ENCODE peak calls at places on chromosomes 6 and 20, in ten cellular contexts. One of them, this sample, is unnamed.

GRCh38 chr6:124741341-124741740 is 220.9 kb upstream of the RNF217 start:
- DNase-seq in mucosa of gallbladder: no peak
- DNase-seq in iris pigment epithelial cell: peak
- DNase-seq in pancreas: no peak
- DNase-seq in CD8-positive, alpha-beta T cell: no peak
- DNase-seq in naive thymus-derived CD4-positive, alpha-beta T cell: no peak
- DNase-seq in GM04503: no peak
- DNase-seq in activated T-cell treated with anti-CD3 and anti-CD28 coated beads for 1 hour: no peak
- DNase-seq in central memory CD4-positive, alpha-beta T cell: no peak
- DNase-seq in cardiac muscle cell: no peak
- DNase-seq in this sample: no peak

GRCh38 chr6:12350644-12351173 is 60.5 kb downstream of the EDN1 start:
- DNase-seq in activated T-cell treated with anti-CD3 and anti-CD28 coated beads for 1 hour: no peak
- DNase-seq in naive thymus-derived CD4-positive, alpha-beta T cell: no peak
- DNase-seq in central memory CD4-positive, alpha-beta T cell: no peak
- DNase-seq in GM04503: no peak
- DNase-seq in cardiac muscle cell: no peak
- DNase-seq in iris pigment epithelial cell: no peak
- DNase-seq in CD8-positive, alpha-beta T cell: no peak
- DNase-seq in mucosa of gallbladder: peak
- DNase-seq in pancreas: no peak
- DNase-seq in this sample: no peak

GRCh38 chr6:145865175-145865574 is 50.6 kb upstream of the FBXO30 start:
- DNase-seq in CD8-positive, alpha-beta T cell: no peak
- DNase-seq in mucosa of gallbladder: no peak
- DNase-seq in pancreas: no peak
- DNase-seq in naive thymus-derived CD4-positive, alpha-beta T cell: no peak
- DNase-seq in iris pigment epithelial cell: no peak
- DNase-seq in GM04503: no peak
- DNase-seq in central memory CD4-positive, alpha-beta T cell: no peak
- DNase-seq in cardiac muscle cell: no peak
- DNase-seq in activated T-cell treated with anti-CD3 and anti-CD28 coated beads for 1 hour: no peak
- DNase-seq in this sample: no peak

GRCh38 chr20:58740356-58741308 is 48.0 kb downstream of the NPEPL1 start:
- DNase-seq in GM04503: no peak
- DNase-seq in mucosa of gallbladder: no peak
- DNase-seq in central memory CD4-positive, alpha-beta T cell: no peak
- DNase-seq in pancreas: no peak
- DNase-seq in cardiac muscle cell: no peak
- DNase-seq in naive thymus-derived CD4-positive, alpha-beta T cell: no peak
- DNase-seq in iris pigment epithelial cell: no peak
- DNase-seq in CD8-positive, alpha-beta T cell: no peak
- DNase-seq in activated T-cell treated with anti-CD3 and anti-CD28 coated beads for 1 hour: no peak
- DNase-seq in this sample: no peak

GRCh38 chr20:58077282-58077681 is 151.2 kb downstream of the ANKRD60 start:
- DNase-seq in activated T-cell treated with anti-CD3 and anti-CD28 coated beads for 1 hour: no peak
- DNase-seq in naive thymus-derived CD4-positive, alpha-beta T cell: no peak
- DNase-seq in mucosa of gallbladder: no peak
- DNase-seq in cardiac muscle cell: no peak
- DNase-seq in pancreas: no peak
- DNase-seq in central memory CD4-positive, alpha-beta T cell: no peak
- DNase-seq in CD8-positive, alpha-beta T cell: no peak
- DNase-seq in GM04503: no peak
- DNase-seq in iris pigment epithelial cell: no peak
- DNase-seq in this sample: no peak

GRCh38 chr20:35002426-35003210 is 47.0 kb downstream of the MYH7B start:
- DNase-seq in central memory CD4-positive, alpha-beta T cell: no peak
- DNase-seq in iris pigment epithelial cell: no peak
- DNase-seq in activated T-cell treated with anti-CD3 and anti-CD28 coated beads for 1 hour: no peak
- DNase-seq in GM04503: no peak
- DNase-seq in mucosa of gallbladder: no peak
- DNase-seq in pancreas: no peak
- DNase-seq in naive thymus-derived CD4-positive, alpha-beta T cell: no peak
- DNase-seq in CD8-positive, alpha-beta T cell: no peak
- DNase-seq in cardiac muscle cell: no peak
- DNase-seq in this sample: no peak

GRCh38 chr20:46013826-46014516 is 5.3 kb downstream of the MMP9 start:
- DNase-seq in activated T-cell treated with anti-CD3 and anti-CD28 coated beads for 1 hour: peak
- DNase-seq in cardiac muscle cell: peak
- DNase-seq in central memory CD4-positive, alpha-beta T cell: peak
- DNase-seq in mucosa of gallbladder: peak
- DNase-seq in naive thymus-derived CD4-positive, alpha-beta T cell: peak
- DNase-seq in CD8-positive, alpha-beta T cell: peak
- DNase-seq in iris pigment epithelial cell: peak
- DNase-seq in pancreas: no peak
- DNase-seq in GM04503: no peak
- DNase-seq in this sample: peak

GRCh38 chr20:58233881-58234528 is 5.6 kb upstream of the ANKRD60 start:
- DNase-seq in cardiac muscle cell: peak
- DNase-seq in naive thymus-derived CD4-positive, alpha-beta T cell: no peak
- DNase-seq in central memory CD4-positive, alpha-beta T cell: no peak
- DNase-seq in mucosa of gallbladder: no peak
- DNase-seq in GM04503: no peak
- DNase-seq in pancreas: no peak
- DNase-seq in CD8-positive, alpha-beta T cell: no peak
- DNase-seq in activated T-cell treated with anti-CD3 and anti-CD28 coated beads for 1 hour: peak
- DNase-seq in iris pigment epithelial cell: no peak
- DNase-seq in this sample: peak

GRCh38 chr6:106226676-106227075 is 98.9 kb downstream of the ATG5 start:
- DNase-seq in CD8-positive, alpha-beta T cell: no peak
- DNase-seq in activated T-cell treated with anti-CD3 and anti-CD28 coated beads for 1 hour: no peak
- DNase-seq in naive thymus-derived CD4-positive, alpha-beta T cell: no peak
- DNase-seq in GM04503: no peak
- DNase-seq in mucosa of gallbladder: no peak
- DNase-seq in iris pigment epithelial cell: no peak
- DNase-seq in cardiac muscle cell: no peak
- DNase-seq in central memory CD4-positive, alpha-beta T cell: no peak
- DNase-seq in pancreas: no peak
- DNase-seq in this sample: no peak

GRCh38 chr6:139161169-139161568 is 26.3 kb downstream of the HECA start:
- DNase-seq in mucosa of gallbladder: no peak
- DNase-seq in naive thymus-derived CD4-positive, alpha-beta T cell: peak
- DNase-seq in cardiac muscle cell: no peak
- DNase-seq in pancreas: no peak
- DNase-seq in activated T-cell treated with anti-CD3 and anti-CD28 coated beads for 1 hour: peak
- DNase-seq in central memory CD4-positive, alpha-beta T cell: peak
- DNase-seq in iris pigment epithelial cell: peak
- DNase-seq in GM04503: no peak
- DNase-seq in CD8-positive, alpha-beta T cell: peak
- DNase-seq in this sample: no peak

GRCh38 chr6:69719602-69720193 is 77.1 kb downstream of the LMBRD1 start:
- DNase-seq in GM04503: no peak
- DNase-seq in mucosa of gallbladder: no peak
- DNase-seq in pancreas: no peak
- DNase-seq in cardiac muscle cell: peak
- DNase-seq in naive thymus-derived CD4-positive, alpha-beta T cell: no peak
- DNase-seq in central memory CD4-positive, alpha-beta T cell: no peak
- DNase-seq in activated T-cell treated with anti-CD3 and anti-CD28 coated beads for 1 hour: no peak
- DNase-seq in CD8-positive, alpha-beta T cell: no peak
- DNase-seq in iris pigment epithelial cell: peak
- DNase-seq in this sample: peak

GRCh38 chr6:125507987-125508655 is 206.4 kb upstream of the HDDC2 start:
- DNase-seq in GM04503: no peak
- DNase-seq in iris pigment epithelial cell: peak
- DNase-seq in pancreas: no peak
- DNase-seq in CD8-positive, alpha-beta T cell: no peak
- DNase-seq in central memory CD4-positive, alpha-beta T cell: no peak
- DNase-seq in cardiac muscle cell: no peak
- DNase-seq in activated T-cell treated with anti-CD3 and anti-CD28 coated beads for 1 hour: no peak
- DNase-seq in naive thymus-derived CD4-positive, alpha-beta T cell: no peak
- DNase-seq in mucosa of gallbladder: no peak
- DNase-seq in this sample: no peak

GRCh38 chr20:23528867-23529431 is 38.0 kb downstream of the CST8 start:
- DNase-seq in pancreas: no peak
- DNase-seq in iris pigment epithelial cell: no peak
- DNase-seq in central memory CD4-positive, alpha-beta T cell: no peak
- DNase-seq in naive thymus-derived CD4-positive, alpha-beta T cell: no peak
- DNase-seq in activated T-cell treated with anti-CD3 and anti-CD28 coated beads for 1 hour: no peak
- DNase-seq in mucosa of gallbladder: no peak
- DNase-seq in cardiac muscle cell: no peak
- DNase-seq in GM04503: no peak
- DNase-seq in CD8-positive, alpha-beta T cell: no peak
- DNase-seq in this sample: no peak

This sample was measured in WERI-Rb-1.